ENCODE peak calls at places on chromosome X, in six cellular contexts. One of them, this sample, is unnamed.

GRCh38 chrX:21802844-21803243 is 36.6 kb upstream of the MBTPS2 start:
- DNase-seq in left ventricle myocardium inferior: no peak
- DNase-seq in fibroblast of pulmonary artery: no peak
- DNase-seq in tibial artery: no peak
- DNase-seq in HCT116: no peak
- DNase-seq in CD8-positive, alpha-beta memory T cell: no peak
- DNase-seq in this sample: no peak

GRCh38 chrX:12138366-12139313 is at the start of gene FRMPD4:
- DNase-seq in left ventricle myocardium inferior: no peak
- DNase-seq in fibroblast of pulmonary artery: peak
- DNase-seq in tibial artery: no peak
- DNase-seq in HCT116: no peak
- DNase-seq in CD8-positive, alpha-beta memory T cell: no peak
- DNase-seq in this sample: peak

GRCh38 chrX:499870-500364 is 113.2 kb upstream of the PPP2R3B start:
- DNase-seq in left ventricle myocardium inferior: no peak
- DNase-seq in fibroblast of pulmonary artery: no peak
- DNase-seq in tibial artery: no peak
- DNase-seq in HCT116: no peak
- DNase-seq in CD8-positive, alpha-beta memory T cell: no peak
- DNase-seq in this sample: no peak

GRCh38 chrX:21658152-21658737 is at the start of gene KLHL34:
- DNase-seq in left ventricle myocardium inferior: peak
- DNase-seq in fibroblast of pulmonary artery: no peak
- DNase-seq in tibial artery: no peak
- DNase-seq in HCT116: no peak
- DNase-seq in CD8-positive, alpha-beta memory T cell: no peak
- DNase-seq in this sample: no peak

GRCh38 chrX:78831523-78831922 is 84.0 kb downstream of the LPAR4 start:
- DNase-seq in left ventricle myocardium inferior: no peak
- DNase-seq in fibroblast of pulmonary artery: no peak
- DNase-seq in tibial artery: no peak
- DNase-seq in HCT116: no peak
- DNase-seq in CD8-positive, alpha-beta memory T cell: no peak
- DNase-seq in this sample: no peak

GRCh38 chrX:124836786-124837185 is 482.9 kb upstream of the TEX13C start:
- DNase-seq in left ventricle myocardium inferior: no peak
- DNase-seq in fibroblast of pulmonary artery: no peak
- DNase-seq in tibial artery: no peak
- DNase-seq in HCT116: no peak
- DNase-seq in CD8-positive, alpha-beta memory T cell: no peak
- DNase-seq in this sample: no peak

GRCh38 chrX:1472975-1473374 is 20.3 kb upstream of the ASMTL start:
- DNase-seq in left ventricle myocardium inferior: no peak
- DNase-seq in fibroblast of pulmonary artery: no peak
- DNase-seq in tibial artery: no peak
- DNase-seq in HCT116: no peak
- DNase-seq in CD8-positive, alpha-beta memory T cell: no peak
- DNase-seq in this sample: no peak

GRCh38 chrX:14673764-14674163 is 144.4 kb downstream of the GLRA2 start:
- DNase-seq in left ventricle myocardium inferior: no peak
- DNase-seq in fibroblast of pulmonary artery: peak
- DNase-seq in tibial artery: no peak
- DNase-seq in HCT116: peak
- DNase-seq in CD8-positive, alpha-beta memory T cell: no peak
- DNase-seq in this sample: peak

GRCh38 chrX:34656842-34657780 is at the start of gene TMEM47:
- DNase-seq in left ventricle myocardium inferior: peak
- DNase-seq in fibroblast of pulmonary artery: peak
- DNase-seq in tibial artery: peak
- DNase-seq in HCT116: no peak
- DNase-seq in CD8-positive, alpha-beta memory T cell: no peak
- DNase-seq in this sample: peak

GRCh38 chrX:107574711-107575110 is 53.6 kb upstream of the PRPS1 start:
- DNase-seq in left ventricle myocardium inferior: no peak
- DNase-seq in fibroblast of pulmonary artery: no peak
- DNase-seq in tibial artery: no peak
- DNase-seq in HCT116: no peak
- DNase-seq in CD8-positive, alpha-beta memory T cell: no peak
- DNase-seq in this sample: peak

GRCh38 chrX:42519666-42520231 is 258.2 kb downstream of the PPP1R2C start:
- DNase-seq in left ventricle myocardium inferior: no peak
- DNase-seq in fibroblast of pulmonary artery: peak
- DNase-seq in tibial artery: no peak
- DNase-seq in HCT116: no peak
- DNase-seq in CD8-positive, alpha-beta memory T cell: no peak
- DNase-seq in this sample: peak

GRCh38 chrX:71910526-71911022 is at the start of gene NHSL2:
- DNase-seq in left ventricle myocardium inferior: peak
- DNase-seq in fibroblast of pulmonary artery: no peak
- DNase-seq in tibial artery: peak
- DNase-seq in HCT116: no peak
- DNase-seq in CD8-positive, alpha-beta memory T cell: no peak
- DNase-seq in this sample: peak

GRCh38 chrX:25300994-25301393 is 285.2 kb upstream of the ARX start:
- DNase-seq in left ventricle myocardium inferior: no peak
- DNase-seq in fibroblast of pulmonary artery: no peak
- DNase-seq in tibial artery: no peak
- DNase-seq in HCT116: no peak
- DNase-seq in CD8-positive, alpha-beta memory T cell: no peak
- DNase-seq in this sample: no peak

GRCh38 chrX:154602766-154603437 is 16.2 kb downstream of the CTAG1B start:
- DNase-seq in left ventricle myocardium inferior: no peak
- DNase-seq in fibroblast of pulmonary artery: no peak
- DNase-seq in tibial artery: no peak
- DNase-seq in HCT116: no peak
- DNase-seq in CD8-positive, alpha-beta memory T cell: no peak
- DNase-seq in this sample: no peak

GRCh38 chrX:78652971-78653822 is 5.9 kb downstream of the RTL3 start:
- DNase-seq in left ventricle myocardium inferior: no peak
- DNase-seq in fibroblast of pulmonary artery: peak
- DNase-seq in tibial artery: no peak
- DNase-seq in HCT116: no peak
- DNase-seq in CD8-positive, alpha-beta memory T cell: no peak
- DNase-seq in this sample: peak

GRCh38 chrX:107678957-107679740 is 50.8 kb downstream of the PRPS1 start:
- DNase-seq in left ventricle myocardium inferior: peak
- DNase-seq in fibroblast of pulmonary artery: peak
- DNase-seq in tibial artery: peak
- DNase-seq in HCT116: no peak
- DNase-seq in CD8-positive, alpha-beta memory T cell: peak
- DNase-seq in this sample: peak

GRCh38 chrX:102934624-102935023 is 2.4 kb upstream of the RAB40AL start:
- DNase-seq in left ventricle myocardium inferior: no peak
- DNase-seq in fibroblast of pulmonary artery: peak
- DNase-seq in tibial artery: no peak
- DNase-seq in HCT116: no peak
- DNase-seq in CD8-positive, alpha-beta memory T cell: peak
- DNase-seq in this sample: peak

GRCh38 chrX:130575831-130576404 is 174.1 kb downstream of the RBMX2 start:
- DNase-seq in left ventricle myocardium inferior: peak
- DNase-seq in fibroblast of pulmonary artery: peak
- DNase-seq in tibial artery: peak
- DNase-seq in HCT116: peak
- DNase-seq in CD8-positive, alpha-beta memory T cell: no peak
- DNase-seq in this sample: peak

GRCh38 chrX:42109428-42109827 is 186.1 kb upstream of the CASK start:
- DNase-seq in left ventricle myocardium inferior: no peak
- DNase-seq in fibroblast of pulmonary artery: no peak
- DNase-seq in tibial artery: no peak
- DNase-seq in HCT116: no peak
- DNase-seq in CD8-positive, alpha-beta memory T cell: no peak
- DNase-seq in this sample: no peak

GRCh38 chrX:136710324-136710951 is 62.5 kb downstream of the CD40LG start:
- DNase-seq in left ventricle myocardium inferior: no peak
- DNase-seq in fibroblast of pulmonary artery: peak
- DNase-seq in tibial artery: no peak
- DNase-seq in HCT116: no peak
- DNase-seq in CD8-positive, alpha-beta memory T cell: no peak
- DNase-seq in this sample: peak

GRCh38 chrX:33784548-33784947 is 347.6 kb downstream of the FAM47A start:
- DNase-seq in left ventricle myocardium inferior: no peak
- DNase-seq in fibroblast of pulmonary artery: no peak
- DNase-seq in tibial artery: no peak
- DNase-seq in HCT116: no peak
- DNase-seq in CD8-positive, alpha-beta memory T cell: no peak
- DNase-seq in this sample: no peak

GRCh38 chrX:100647739-100648138 is 3.7 kb downstream of the SRPX2 start:
- DNase-seq in left ventricle myocardium inferior: no peak
- DNase-seq in fibroblast of pulmonary artery: peak
- DNase-seq in tibial artery: no peak
- DNase-seq in HCT116: no peak
- DNase-seq in CD8-positive, alpha-beta memory T cell: no peak
- DNase-seq in this sample: no peak

GRCh38 chrX:134460005-134460860 is at the start of gene HPRT1:
- DNase-seq in left ventricle myocardium inferior: peak
- DNase-seq in fibroblast of pulmonary artery: peak
- DNase-seq in tibial artery: peak
- DNase-seq in HCT116: peak
- DNase-seq in CD8-positive, alpha-beta memory T cell: peak
- DNase-seq in this sample: peak

GRCh38 chrX:134457708-134458107 is 2.3 kb upstream of the HPRT1 start:
- DNase-seq in left ventricle myocardium inferior: no peak
- DNase-seq in fibroblast of pulmonary artery: no peak
- DNase-seq in tibial artery: no peak
- DNase-seq in HCT116: no peak
- DNase-seq in CD8-positive, alpha-beta memory T cell: no peak
- DNase-seq in this sample: no peak

GRCh38 chrX:134462927-134463326 is 3.0 kb downstream of the HPRT1 start:
- DNase-seq in left ventricle myocardium inferior: no peak
- DNase-seq in fibroblast of pulmonary artery: no peak
- DNase-seq in tibial artery: no peak
- DNase-seq in HCT116: no peak
- DNase-seq in CD8-positive, alpha-beta memory T cell: no peak
- DNase-seq in this sample: no peak

GRCh38 chrX:134460861-134461218 is 875 bp downstream of the HPRT1 start:
- DNase-seq in left ventricle myocardium inferior: no peak
- DNase-seq in fibroblast of pulmonary artery: no peak
- DNase-seq in tibial artery: no peak
- DNase-seq in HCT116: no peak
- DNase-seq in CD8-positive, alpha-beta memory T cell: no peak
- DNase-seq in this sample: peak

DNA sequence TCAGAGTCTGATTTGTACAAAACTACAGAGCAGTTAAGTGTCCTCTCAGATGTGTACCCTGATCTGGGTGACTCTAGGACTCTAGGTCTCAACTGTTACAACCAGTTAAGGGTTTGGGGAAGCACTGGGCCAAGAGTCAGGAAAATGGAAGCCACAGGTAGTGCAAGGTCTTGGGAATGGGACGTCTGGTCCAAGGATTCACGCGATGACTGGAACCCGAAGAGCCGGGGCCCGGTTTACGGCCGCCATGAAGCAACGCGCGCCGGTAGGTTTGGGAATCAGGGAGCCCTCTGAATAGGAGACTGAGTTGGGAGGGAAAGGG is 321 bp upstream of the HPRT1 start:
- DNase-seq in left ventricle myocardium inferior: no peak
- DNase-seq in fibroblast of pulmonary artery: peak
- DNase-seq in tibial artery: no peak
- DNase-seq in HCT116: no peak
- DNase-seq in CD8-positive, alpha-beta memory T cell: no peak
- DNase-seq in this sample: no peak
- H3K4me3 ChIP-seq in left ventricle myocardium inferior: peak
- H3K4me3 ChIP-seq in fibroblast of pulmonary artery: peak
- H3K4me3 ChIP-seq in tibial artery: peak
- H3K4me3 ChIP-seq in HCT116: peak
- H3K4me3 ChIP-seq in CD8-positive, alpha-beta memory T cell: peak
- H3K4me3 ChIP-seq in this sample: peak

GRCh38 chrX:3176439-3176820 is 135.2 kb downstream of the ARSF start:
- DNase-seq in left ventricle myocardium inferior: no peak
- DNase-seq in fibroblast of pulmonary artery: peak
- DNase-seq in tibial artery: no peak
- DNase-seq in HCT116: no peak
- DNase-seq in CD8-positive, alpha-beta memory T cell: no peak
- DNase-seq in this sample: peak
- H3K4me3 ChIP-seq in left ventricle myocardium inferior: no peak
- H3K4me3 ChIP-seq in fibroblast of pulmonary artery: no peak
- H3K4me3 ChIP-seq in tibial artery: no peak
- H3K4me3 ChIP-seq in HCT116: no peak
- H3K4me3 ChIP-seq in CD8-positive, alpha-beta memory T cell: no peak
- H3K4me3 ChIP-seq in this sample: peak

DNA sequence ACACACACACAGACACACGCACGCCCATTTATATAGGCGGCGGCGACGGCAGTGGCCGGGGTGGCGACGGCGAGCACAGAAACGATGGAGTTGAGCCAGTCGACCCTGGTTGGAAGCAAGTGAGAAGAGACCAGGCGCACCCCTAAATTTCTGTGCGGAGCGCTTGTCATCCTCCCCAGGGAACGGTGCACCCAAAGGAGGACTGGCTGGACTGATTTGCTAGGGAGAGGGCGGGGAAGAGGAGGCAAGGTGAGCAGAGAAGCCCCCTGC is 296 bp downstream of the NHS start:
- DNase-seq in left ventricle myocardium inferior: no peak
- DNase-seq in fibroblast of pulmonary artery: no peak
- DNase-seq in tibial artery: no peak
- DNase-seq in HCT116: no peak
- DNase-seq in CD8-positive, alpha-beta memory T cell: no peak
- DNase-seq in this sample: no peak
- H3K4me3 ChIP-seq in left ventricle myocardium inferior: peak
- H3K4me3 ChIP-seq in fibroblast of pulmonary artery: peak
- H3K4me3 ChIP-seq in tibial artery: peak
- H3K4me3 ChIP-seq in HCT116: peak
- H3K4me3 ChIP-seq in CD8-positive, alpha-beta memory T cell: no peak
- H3K4me3 ChIP-seq in this sample: peak

GRCh38 chrX:115591856-115592842 is 31.2 kb downstream of the PLS3 start:
- DNase-seq in left ventricle myocardium inferior: no peak
- DNase-seq in fibroblast of pulmonary artery: no peak
- DNase-seq in tibial artery: no peak
- DNase-seq in HCT116: no peak
- DNase-seq in CD8-positive, alpha-beta memory T cell: no peak
- DNase-seq in this sample: no peak
- H3K4me3 ChIP-seq in left ventricle myocardium inferior: peak
- H3K4me3 ChIP-seq in fibroblast of pulmonary artery: no peak
- H3K4me3 ChIP-seq in tibial artery: peak
- H3K4me3 ChIP-seq in HCT116: no peak
- H3K4me3 ChIP-seq in CD8-positive, alpha-beta memory T cell: no peak
- H3K4me3 ChIP-seq in this sample: peak

GRCh38 chrX:143634701-143635442 is 1.0 kb downstream of the SLITRK4 start:
- DNase-seq in left ventricle myocardium inferior: no peak
- DNase-seq in fibroblast of pulmonary artery: no peak
- DNase-seq in tibial artery: no peak
- DNase-seq in HCT116: no peak
- DNase-seq in CD8-positive, alpha-beta memory T cell: no peak
- DNase-seq in this sample: no peak
- H3K4me3 ChIP-seq in left ventricle myocardium inferior: peak
- H3K4me3 ChIP-seq in fibroblast of pulmonary artery: peak
- H3K4me3 ChIP-seq in tibial artery: peak
- H3K4me3 ChIP-seq in HCT116: no peak
- H3K4me3 ChIP-seq in CD8-positive, alpha-beta memory T cell: no peak
- H3K4me3 ChIP-seq in this sample: peak